ENCODE peak calls at places on chromosome 14, in ten cellular contexts. O is activated gamma-delta T cell; B is OCI-LY7; H is natural killer cell; W is Right ventricle myocardium superior; Y is fibroblast of mammary gland; L is stimulated activated CD4-positive, alpha-beta T cell treated with anti-CD3 and anti-CD28 coated beads, Interleukin-12 subunit alpha, Interleukin-12 subunit beta, amount 100 ng/mL, for 4 hours; F is DMS153; V is fibroblast of gingiva; E is effector memory CD4-positive, alpha-beta T cell. D is an unnamed sample.

GRCh38 chr14:22333408-22334274 is 255.4 kb downstream of the DAD1 start:
- DNase-seq in O (no peak), B (no peak), H (no peak), W (no peak), Y (peak), L (no peak), F (peak), V (peak), E (no peak), D (peak)

GRCh38 chr14:88667555-88668273 is 104.9 kb downstream of the ZC3H14 start:
- DNase-seq in O (no peak), B (peak), H (no peak), W (peak), Y (peak), L (peak), F (peak), V (peak), E (no peak), D (peak)

GRCh38 chr14:99971087-99971928 is 93.9 kb upstream of the EVL start:
- DNase-seq in O (peak), B (peak), H (peak), W (peak), Y (peak), L (peak), F (peak), V (peak), E (peak), D (peak)

GRCh38 chr14:24054324-24054641 is 2.5 kb downstream of the CARMIL3 start:
- DNase-seq in O (no peak), B (no peak), H (no peak), W (no peak), Y (no peak), L (no peak), F (no peak), V (no peak), E (no peak), D (no peak)

GRCh38 chr14:55739967-55740707 is 160.1 kb downstream of the KTN1 start:
- DNase-seq in O (no peak), B (no peak), H (no peak), W (no peak), Y (no peak), L (no peak), F (no peak), V (no peak), E (no peak), D (no peak)

GRCh38 chr14:26332966-26333365 is 264.9 kb downstream of the NOVA1 start:
- DNase-seq in O (no peak), B (no peak), H (no peak), W (no peak), Y (peak), L (no peak), F (no peak), V (no peak), E (no peak), D (no peak)

GRCh38 chr14:105184461-105184860 is 3.3 kb upstream of the NUDT14 start:
- DNase-seq in O (no peak), B (no peak), H (no peak), W (no peak), Y (no peak), L (no peak), F (no peak), V (no peak), E (no peak), D (no peak)

GRCh38 chr14:80567905-80568512 is 356.7 kb upstream of the DIO2 start:
- DNase-seq in O (no peak), B (no peak), H (no peak), W (no peak), Y (peak), L (no peak), F (no peak), V (no peak), E (no peak), D (peak)

GRCh38 chr14:24194873-24195185 is 412 bp downstream of the TM9SF1 start:
- DNase-seq in O (no peak), B (no peak), H (no peak), W (no peak), Y (no peak), L (no peak), F (no peak), V (no peak), E (no peak), D (no peak)

GRCh38 chr14:60736494-60736893 is 1.9 kb downstream of the MNAT1 start:
- DNase-seq in O (no peak), B (no peak), H (no peak), W (no peak), Y (peak), L (no peak), F (no peak), V (peak), E (no peak), D (peak)

GRCh38 chr14:102805941-102806340 is 28.7 kb downstream of the TRAF3 start:
- DNase-seq in O (no peak), B (no peak), H (no peak), W (no peak), Y (no peak), L (no peak), F (no peak), V (no peak), E (no peak), D (no peak)

GRCh38 chr14:84584526-84584925 is 945.4 kb upstream of the FLRT2 start:
- DNase-seq in O (no peak), B (no peak), H (no peak), W (no peak), Y (no peak), L (no peak), F (no peak), V (no peak), E (no peak), D (peak)

GRCh38 chr14:100872641-100873071 is 30.9 kb downstream of the RTL1 start:
- DNase-seq in O (no peak), B (no peak), H (no peak), W (peak), Y (no peak), L (no peak), F (no peak), V (peak), E (no peak), D (peak)

GRCh38 chr14:76045773-76046172 is 60.2 kb downstream of the IFT43 start:
- DNase-seq in O (no peak), B (no peak), H (no peak), W (no peak), Y (no peak), L (no peak), F (no peak), V (no peak), E (no peak), D (no peak)

GRCh38 chr14:59918824-59919581 is 941 bp upstream of the LRRC9 start:
- DNase-seq in O (no peak), B (peak), H (no peak), W (peak), Y (peak), L (no peak), F (peak), V (peak), E (no peak), D (peak)

GRCh38 chr14:75549169-75549568 is 26.9 kb downstream of the BATF start:
- DNase-seq in O (no peak), B (no peak), H (no peak), W (no peak), Y (no peak), L (no peak), F (no peak), V (no peak), E (no peak), D (no peak)

GRCh38 chr14:51095854-51096823 is 1.2 kb upstream of the TRIM9 start:
- DNase-seq in O (no peak), B (no peak), H (no peak), W (peak), Y (peak), L (no peak), F (peak), V (peak), E (no peak), D (peak)

GRCh38 chr14:91286530-91286937 is 42.0 kb upstream of the GPR68 start:
- DNase-seq in O (no peak), B (peak), H (peak), W (peak), Y (peak), L (peak), F (peak), V (peak), E (peak), D (peak)

GRCh38 chr14:32080001-32080510 is 3.0 kb downstream of the ARHGAP5 start:
- DNase-seq in O (no peak), B (no peak), H (no peak), W (no peak), Y (no peak), L (no peak), F (no peak), V (no peak), E (no peak), D (no peak)

GRCh38 chr14:80172380-80173055 is 38.8 kb downstream of the DIO2 start:
- DNase-seq in O (no peak), B (no peak), H (no peak), W (no peak), Y (peak), L (no peak), F (no peak), V (no peak), E (no peak), D (no peak)

GRCh38 chr14:46344327-46344937 is 307.1 kb downstream of the RPL10L start:
- DNase-seq in O (no peak), B (peak), H (no peak), W (no peak), Y (peak), L (no peak), F (no peak), V (no peak), E (no peak), D (peak)

GRCh38 chr14:29085546-29085945 is 319.0 kb downstream of the FOXG1 start:
- DNase-seq in O (no peak), B (no peak), H (no peak), W (no peak), Y (peak), L (no peak), F (no peak), V (no peak), E (no peak), D (no peak)

GRCh38 chr14:42214981-42215491 is 608.4 kb downstream of the LRFN5 start:
- DNase-seq in O (no peak), B (no peak), H (no peak), W (no peak), Y (peak), L (no peak), F (no peak), V (peak), E (no peak), D (peak)

GRCh38 chr14:100145682-100146464 is 13.6 kb downstream of the DEGS2 start:
- DNase-seq in O (no peak), B (no peak), H (no peak), W (no peak), Y (no peak), L (no peak), F (no peak), V (no peak), E (no peak), D (no peak)

GRCh38 chr14:80475074-80475473 is 263.8 kb upstream of the DIO2 start:
- DNase-seq in O (no peak), B (no peak), H (no peak), W (no peak), Y (peak), L (no peak), F (no peak), V (peak), E (no peak), D (peak)

GRCh38 chr14:86799244-86799647 is 1193.7 kb downstream of the GALC start:
- DNase-seq in O (no peak), B (no peak), H (no peak), W (no peak), Y (peak), L (no peak), F (no peak), V (peak), E (no peak), D (peak)

GRCh38 chr14:97747282-97747681 is 950.1 kb downstream of the VRK1 start:
- DNase-seq in O (no peak), B (no peak), H (no peak), W (no peak), Y (no peak), L (no peak), F (no peak), V (no peak), E (no peak), D (no peak)

GRCh38 chr14:68762944-68763831 is 29.7 kb downstream of the ZFP36L1 start:
- DNase-seq in O (no peak), B (no peak), H (no peak), W (peak), Y (peak), L (no peak), F (no peak), V (no peak), E (no peak), D (no peak)

GRCh38 chr14:73463411-73463810 is 5.1 kb upstream of the NUMB start:
- DNase-seq in O (no peak), B (no peak), H (no peak), W (peak), Y (peak), L (no peak), F (no peak), V (peak), E (no peak), D (peak)

GRCh38 chr14:58607571-58608317 is 30.0 kb upstream of the DACT1 start:
- DNase-seq in O (no peak), B (no peak), H (no peak), W (no peak), Y (peak), L (no peak), F (no peak), V (peak), E (no peak), D (peak)